ENCODE peak calls at places on chromosomes 13 and 19, in four cellular contexts. One of them, this sample, is unnamed.

GRCh38 chr13:51000576-51001260 is 91.1 kb downstream of the RNASEH2B start:
- DNase-seq in AG08396: peak
- DNase-seq in WERI-Rb-1: no peak
- DNase-seq in amygdala: no peak
- DNase-seq in this sample: no peak

GRCh38 chr19:40392894-40393517 is 3.0 kb upstream of the HIPK4 start:
- DNase-seq in AG08396: no peak
- DNase-seq in WERI-Rb-1: no peak
- DNase-seq in amygdala: no peak
- DNase-seq in this sample: no peak

GRCh38 chr13:27406178-27406939 is 18.1 kb upstream of the GTF3A start:
- DNase-seq in AG08396: peak
- DNase-seq in WERI-Rb-1: peak
- DNase-seq in amygdala: no peak
- DNase-seq in this sample: no peak

GRCh38 chr19:38653028-38653571 is 5.7 kb downstream of the ACTN4 start:
- DNase-seq in AG08396: no peak
- DNase-seq in WERI-Rb-1: peak
- DNase-seq in amygdala: no peak
- DNase-seq in this sample: no peak

GRCh38 chr19:41309225-41310030 is 544 bp upstream of the CCDC97 start:
- DNase-seq in AG08396: no peak
- DNase-seq in WERI-Rb-1: no peak
- DNase-seq in amygdala: no peak
- DNase-seq in this sample: no peak

GRCh38 chr13:86757236-86757978 is 913.8 kb upstream of the SLITRK5 start:
- DNase-seq in AG08396: no peak
- DNase-seq in WERI-Rb-1: no peak
- DNase-seq in amygdala: no peak
- DNase-seq in this sample: no peak

GRCh38 chr13:45092668-45093067 is 27.6 kb upstream of the GTF2F2 start:
- DNase-seq in AG08396: peak
- DNase-seq in WERI-Rb-1: no peak
- DNase-seq in amygdala: no peak
- DNase-seq in this sample: no peak

GRCh38 chr13:112842343-112842856 is 126.6 kb upstream of the MCF2L start:
- DNase-seq in AG08396: no peak
- DNase-seq in WERI-Rb-1: no peak
- DNase-seq in amygdala: no peak
- DNase-seq in this sample: no peak

GRCh38 chr19:16871870-16872269 is 16.9 kb upstream of the F2RL3 start:
- DNase-seq in AG08396: no peak
- DNase-seq in WERI-Rb-1: no peak
- DNase-seq in amygdala: no peak
- DNase-seq in this sample: no peak

GRCh38 chr19:3547301-3547731 is 8.3 kb downstream of the TEKTIP1 start:
- DNase-seq in AG08396: peak
- DNase-seq in WERI-Rb-1: no peak
- DNase-seq in amygdala: no peak
- DNase-seq in this sample: no peak

GRCh38 chr19:3163230-3163886 is 15.2 kb upstream of the S1PR4 start:
- DNase-seq in AG08396: peak
- DNase-seq in WERI-Rb-1: peak
- DNase-seq in amygdala: peak
- DNase-seq in this sample: no peak

GRCh38 chr19:5156231-5156986 is 184.2 kb downstream of the PTPRS start:
- DNase-seq in AG08396: no peak
- DNase-seq in WERI-Rb-1: peak
- DNase-seq in amygdala: no peak
- DNase-seq in this sample: no peak

GRCh38 chr19:4636761-4637160 is 2.6 kb upstream of the TNFAIP8L1 start:
- DNase-seq in AG08396: no peak
- DNase-seq in WERI-Rb-1: peak
- DNase-seq in amygdala: no peak
- DNase-seq in this sample: no peak

GRCh38 chr13:66532146-66532545 is 698.0 kb downstream of the PCDH9 start:
- DNase-seq in AG08396: peak
- DNase-seq in WERI-Rb-1: no peak
- DNase-seq in amygdala: no peak
- DNase-seq in this sample: no peak

GRCh38 chr19:39469036-39469435 is 11.6 kb upstream of the TIMM50 start:
- DNase-seq in AG08396: no peak
- DNase-seq in WERI-Rb-1: no peak
- DNase-seq in amygdala: no peak
- DNase-seq in this sample: no peak

GRCh38 chr13:83298636-83299035 is 583.6 kb downstream of the SLITRK1 start:
- DNase-seq in AG08396: no peak
- DNase-seq in WERI-Rb-1: no peak
- DNase-seq in amygdala: no peak
- DNase-seq in this sample: no peak

GRCh38 chr19:49398001-49398615 is 10.1 kb downstream of the KASH5 start:
- DNase-seq in AG08396: no peak
- DNase-seq in WERI-Rb-1: no peak
- DNase-seq in amygdala: no peak
- DNase-seq in this sample: no peak

GRCh38 chr13:24192036-24192810 is 31.7 kb downstream of the SPATA13 start:
- DNase-seq in AG08396: no peak
- DNase-seq in WERI-Rb-1: no peak
- DNase-seq in amygdala: no peak
- DNase-seq in this sample: no peak

GRCh38 chr13:60398438-60398891 is 1.4 kb downstream of the TDRD3 start:
- DNase-seq in AG08396: no peak
- DNase-seq in WERI-Rb-1: no peak
- DNase-seq in amygdala: no peak
- DNase-seq in this sample: no peak

GRCh38 chr13:21767032-21767431 is 96.2 kb downstream of the FGF9 start:
- DNase-seq in AG08396: no peak
- DNase-seq in WERI-Rb-1: no peak
- DNase-seq in amygdala: no peak
- DNase-seq in this sample: no peak

GRCh38 chr13:40375522-40376171 is 290.8 kb downstream of the FOXO1 start:
- DNase-seq in AG08396: no peak
- DNase-seq in WERI-Rb-1: no peak
- DNase-seq in amygdala: no peak
- DNase-seq in this sample: no peak

GRCh38 chr19:10122066-10122465 is 2.4 kb upstream of the EIF3G start:
- DNase-seq in AG08396: peak
- DNase-seq in WERI-Rb-1: no peak
- DNase-seq in amygdala: no peak
- DNase-seq in this sample: no peak

GRCh38 chr19:18433039-18433691 is 4.8 kb downstream of the ISYNA1 start:
- DNase-seq in AG08396: no peak
- DNase-seq in WERI-Rb-1: peak
- DNase-seq in amygdala: no peak
- DNase-seq in this sample: no peak

GRCh38 chr19:36876993-36877938 is 26.6 kb downstream of the ZNF345 start:
- DNase-seq in AG08396: no peak
- DNase-seq in WERI-Rb-1: no peak
- DNase-seq in amygdala: no peak
- DNase-seq in this sample: no peak

GRCh38 chr13:31588923-31589322 is 150.4 kb upstream of the RXFP2 start:
- DNase-seq in AG08396: no peak
- DNase-seq in WERI-Rb-1: peak
- DNase-seq in amygdala: no peak
- DNase-seq in this sample: no peak

GRCh38 chr13:46934749-46935148 is 37.9 kb upstream of the HTR2A start:
- DNase-seq in AG08396: no peak
- DNase-seq in WERI-Rb-1: no peak
- DNase-seq in amygdala: no peak
- DNase-seq in this sample: no peak